ENCODE peak calls at places on chromosomes 16 and 17, in four cellular contexts. S, H, G and L are unnamed samples.

GRCh38 chr16:74700206-74701040 is at the start of gene MLKL:
- DNase-seq in H (peak), S (peak), G (peak), L (peak)

GRCh38 chr17:78082988-78083387 is 45.6 kb downstream of the TMC6 start:
- DNase-seq in S (no peak), G (no peak), H (no peak), L (no peak)

GRCh38 chr17:49393491-49394255 is 21.0 kb downstream of the PHB1 start:
- DNase-seq in S (no peak), G (no peak), H (no peak), L (no peak)

GRCh38 chr17:31549121-31549524 is 157.6 kb downstream of the RAB11FIP4 start:
- DNase-seq in S (no peak), G (no peak), H (no peak), L (peak)

GRCh38 chr17:43312011-43312410 is 78.2 kb upstream of the RNU2-1 start:
- DNase-seq in G (no peak), S (no peak), H (no peak), L (no peak)

GRCh38 chr16:66523861-66524354 is 26.0 kb downstream of the TK2 start:
- DNase-seq in H (no peak), G (no peak), S (no peak), L (no peak)

GRCh38 chr17:50532452-50533024 is at the start of gene EPN3:
- DNase-seq in S (peak), G (peak), H (peak), L (peak)

GRCh38 chr17:21058098-21058893 is 15.5 kb upstream of the USP22 start:
- DNase-seq in G (no peak), H (peak), S (no peak), L (peak)

GRCh38 chr17:21029032-21029431 is 13.8 kb downstream of the USP22 start:
- DNase-seq in S (no peak), G (no peak), H (peak), L (no peak)

GRCh38 chr16:89084814-89085612 is 8.6 kb upstream of the ACSF3 start:
- DNase-seq in G (no peak), S (no peak), H (no peak), L (peak)

GRCh38 chr17:81822996-81823799 is 9.9 kb downstream of the MCRIP1 start:
- DNase-seq in S (no peak), H (no peak), G (no peak), L (no peak)

GRCh38 chr16:77414752-77415231 is 20.0 kb downstream of the ADAMTS18 start:
- DNase-seq in G (no peak), S (no peak), H (peak), L (no peak)

GRCh38 chr17:77366558-77367245 is 225.9 kb downstream of the SEC14L1 start:
- DNase-seq in H (no peak), G (no peak), S (no peak), L (peak)

GRCh38 chr16:17293813-17294558 is 176.8 kb downstream of the XYLT1 start:
- DNase-seq in H (no peak), G (no peak), S (no peak), L (no peak)

DNA sequence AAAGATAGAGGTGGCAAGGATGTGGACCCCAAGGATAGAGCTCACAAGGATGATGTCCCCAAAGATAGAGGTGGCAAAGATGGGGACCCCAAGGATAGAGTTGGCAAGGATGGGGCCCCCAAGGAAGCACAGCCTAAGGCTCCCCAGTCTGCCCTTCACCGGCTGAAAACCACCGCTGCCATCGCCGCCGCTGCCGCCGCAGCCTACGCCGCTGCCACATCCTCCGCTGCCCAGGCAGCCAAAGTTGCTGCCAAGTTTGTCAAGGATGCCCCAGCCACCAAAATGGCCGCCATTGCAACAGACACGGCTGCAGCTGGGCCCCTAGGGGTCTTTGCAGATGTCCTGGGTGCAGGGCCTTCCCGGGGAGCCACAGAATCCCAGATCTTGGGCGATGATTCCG is 19.9 kb downstream of the C16orf96 start:
- DNase-seq in S (no peak), G (no peak), H (no peak), L (no peak)
- H3K27ac ChIP-seq in S (no peak), G (no peak), H (no peak), L (no peak)

DNA sequence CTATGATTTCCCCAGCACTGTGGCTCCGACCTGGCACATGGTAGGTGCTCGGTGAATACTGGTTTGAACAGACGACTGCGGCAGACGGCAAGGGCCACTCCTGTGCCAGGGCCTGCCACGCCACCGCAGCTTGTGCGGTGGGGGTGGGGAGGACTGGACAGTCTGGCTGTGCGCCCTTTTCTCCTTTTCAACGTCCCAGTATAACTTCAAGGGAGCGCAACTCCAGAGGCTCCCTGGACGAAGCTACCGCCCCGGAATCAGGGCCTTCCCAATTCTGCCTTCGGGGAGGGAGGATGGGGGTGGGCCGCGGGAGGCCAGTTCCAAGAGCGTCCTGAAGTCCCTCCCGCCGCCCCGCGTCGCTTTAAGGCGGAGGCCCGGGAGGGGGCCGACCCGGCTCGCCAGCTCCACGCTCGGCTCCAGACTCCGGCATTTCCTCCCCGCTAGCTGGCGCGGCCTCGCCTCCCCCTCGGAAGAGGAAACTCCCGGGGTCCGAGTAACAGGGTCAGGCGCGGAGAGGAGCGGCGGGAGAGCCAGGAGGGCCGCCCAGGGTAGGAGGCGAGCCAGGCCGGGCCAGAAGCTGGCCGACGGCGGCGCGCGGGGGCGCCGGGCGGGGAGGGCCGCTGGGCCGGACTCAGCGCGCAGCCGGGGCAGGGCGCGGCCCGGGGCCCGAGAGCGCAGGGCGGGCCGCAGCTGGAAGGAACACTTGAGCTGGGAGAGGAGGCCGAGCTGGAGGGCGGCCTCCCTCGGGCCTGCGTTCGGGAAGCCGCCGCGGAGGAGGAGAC is at the start of gene ITPRIPL2:
- DNase-seq in H (peak), G (peak), S (peak), L (peak)
- H3K4me2 ChIP-seq in H (peak), G (peak), S (peak), L (peak)

GRCh38 chr17:73821665-73822064 is 177.4 kb upstream of the SDK2 start:
- DNase-seq in S (no peak), H (no peak), G (no peak), L (no peak)

GRCh38 chr17:73823684-73824083 is 179.4 kb upstream of the SDK2 start:
- DNase-seq in H (no peak), S (no peak), G (no peak), L (no peak)

GRCh38 chr17:73822371-73822770 is 178.1 kb upstream of the SDK2 start:
- DNase-seq in H (no peak), S (no peak), G (no peak), L (no peak)

GRCh38 chr17:73819440-73820395 is 175.5 kb upstream of the SDK2 start:
- DNase-seq in G (no peak), H (no peak), S (no peak), L (no peak)

DNA sequence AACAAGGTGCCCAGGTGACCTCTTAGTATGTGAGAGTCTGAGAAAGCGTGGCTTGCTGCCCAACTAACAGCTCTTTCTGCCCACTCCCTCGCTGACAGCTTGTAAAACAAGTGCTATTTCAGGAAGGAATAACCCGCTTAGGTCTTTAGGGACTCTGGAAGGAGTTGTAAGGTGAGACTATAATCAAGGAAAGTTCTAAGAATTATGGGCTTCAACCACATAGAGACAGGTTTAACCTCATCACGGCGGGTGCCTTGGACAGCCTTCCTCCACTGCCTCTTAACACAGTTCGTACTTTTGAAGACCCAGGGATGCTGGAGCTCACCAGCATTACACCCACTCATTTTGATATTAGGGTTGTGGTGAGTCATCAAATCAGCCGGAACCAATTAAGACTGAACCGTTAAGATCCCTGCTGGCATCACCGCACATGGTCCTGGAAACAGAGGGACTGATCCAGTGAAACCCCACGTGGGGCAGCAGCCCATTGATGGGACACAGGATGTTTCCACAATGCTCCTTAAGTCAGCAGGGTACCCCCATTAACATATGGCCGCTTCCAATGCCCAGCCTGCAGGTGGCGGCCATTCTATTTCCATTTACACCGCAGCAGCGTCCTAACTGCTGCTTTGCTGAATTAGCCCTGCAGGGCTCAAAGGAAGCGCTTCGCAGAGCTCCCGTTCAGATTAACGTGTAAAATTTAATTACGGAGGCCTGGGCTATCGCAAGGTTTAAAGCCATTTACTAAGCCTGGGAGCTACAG is 176.6 kb upstream of the SDK2 start:
- DNase-seq in S (peak), G (no peak), H (no peak), L (no peak)
- TF ChIP-seq CTCF in S (peak), G (no peak), H (no peak), L (no peak)

GRCh38 chr17:66393038-66393437 is 90.6 kb downstream of the PRKCA start:
- DNase-seq in H (no peak), S (no peak), G (no peak), L (no peak)
- H3K27ac ChIP-seq in H (no peak), S (no peak), G (no peak), L (no peak)

GRCh38 chr17:57544381-57544780 is 200.7 kb downstream of the CCDC182 start:
- DNase-seq in G (no peak), S (no peak), H (no peak), L (no peak)
- H3K4me2 ChIP-seq in G (no peak), S (peak), H (no peak), L (no peak)

GRCh38 chr16:14268073-14268472 is 197.0 kb downstream of the MRTFB start:
- DNase-seq in G (no peak), S (no peak), H (no peak), L (no peak)
- TF ChIP-seq CTCF in G (no peak), S (no peak), H (no peak), L (no peak)

GRCh38 chr17:57121308-57122042 is 36.4 kb downstream of the AKAP1 start:
- DNase-seq in S (peak), H (peak), G (no peak), L (no peak)

GRCh38 chr17:57120814-57121213 is 35.8 kb downstream of the AKAP1 start:
- DNase-seq in H (no peak), S (no peak), G (no peak), L (no peak)

GRCh38 chr17:57125866-57126265 is 40.8 kb downstream of the AKAP1 start:
- DNase-seq in G (no peak), H (no peak), S (no peak), L (no peak)

GRCh38 chr17:57125406-57125805 is 40.4 kb downstream of the AKAP1 start:
- DNase-seq in H (no peak), S (no peak), G (no peak), L (no peak)

DNA sequence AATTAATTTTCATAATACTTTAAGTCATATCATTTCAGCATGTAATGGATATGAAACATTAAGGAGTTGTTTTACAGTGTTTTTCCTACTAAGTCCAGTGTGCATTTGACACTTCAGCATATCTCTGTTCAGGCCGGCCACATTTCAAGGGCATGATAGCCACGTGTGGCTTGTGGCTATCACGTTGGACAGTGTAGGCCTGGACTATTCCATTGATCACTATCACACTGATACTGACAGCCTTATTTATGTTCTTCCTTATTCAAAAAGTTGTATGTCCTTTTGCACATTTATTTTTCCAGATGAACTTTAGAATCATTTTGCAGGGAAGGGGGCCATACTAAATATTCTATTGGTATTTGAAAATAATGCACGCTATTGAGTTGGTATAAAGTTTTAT is 39.0 kb downstream of the AKAP1 start:
- DNase-seq in H (no peak), G (no peak), S (no peak), L (no peak)
- H3K27ac ChIP-seq in H (no peak), G (no peak), S (no peak), L (no peak)

GRCh38 chr16:84042879-84043485 is 387 bp upstream of the SLC38A8 start:
- DNase-seq in H (no peak), G (no peak), S (peak), L (no peak)

GRCh38 chr16:84042308-84042878 is at the start of gene SLC38A8:
- DNase-seq in G (no peak), H (no peak), S (no peak), L (peak)

GRCh38 chr16:84040823-84041391 is 1.7 kb downstream of the SLC38A8 start:
- DNase-seq in G (no peak), H (no peak), S (no peak), L (peak)

GRCh38 chr16:84041421-84041820 is 1.2 kb downstream of the SLC38A8 start:
- DNase-seq in G (no peak), S (no peak), H (no peak), L (no peak)

DNA sequence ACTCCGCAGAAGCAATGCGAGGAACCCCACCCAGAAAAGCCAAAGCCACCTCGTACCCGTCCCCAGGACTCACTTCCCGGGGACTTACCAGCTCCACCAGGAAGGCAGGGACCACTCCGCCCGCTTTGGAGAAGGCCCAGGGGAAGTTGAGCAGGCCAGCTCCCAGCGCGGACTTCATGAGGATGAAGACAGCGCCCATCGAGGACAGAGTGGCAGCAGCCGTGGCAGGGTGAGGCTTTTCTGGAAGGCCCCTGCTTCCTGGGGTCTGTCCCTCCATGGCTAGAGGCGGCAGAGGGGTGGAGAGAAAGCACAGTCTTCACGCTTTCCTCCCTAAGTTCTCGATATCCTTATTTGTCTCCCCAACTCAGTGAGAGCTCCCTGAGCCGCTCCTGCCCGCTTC is 714 bp downstream of the SLC38A8 start:
- DNase-seq in S (no peak), H (no peak), G (no peak), L (peak)
- H3K4me2 ChIP-seq in S (no peak), H (no peak), G (no peak), L (no peak)

DNA sequence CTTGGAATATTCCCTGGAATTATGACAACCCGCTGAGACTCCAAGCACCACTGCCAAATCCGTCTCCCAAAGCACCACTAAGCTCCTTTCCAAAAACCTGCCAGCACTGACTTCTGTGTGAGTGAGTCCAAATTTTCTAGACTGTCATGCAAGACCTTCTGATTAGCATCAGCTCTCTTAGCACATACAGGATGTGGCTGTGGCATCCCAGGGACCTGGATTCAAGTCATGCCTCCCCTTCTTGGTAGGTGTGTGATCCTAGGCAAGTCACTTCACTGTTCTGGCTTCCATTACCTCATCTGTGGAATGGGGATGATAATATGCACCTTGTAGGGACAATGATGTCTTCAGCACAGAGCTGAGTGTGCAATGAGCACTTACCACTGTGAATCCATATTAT is 38.3 kb upstream of the USP7 start:
- DNase-seq in G (no peak), S (no peak), H (no peak), L (no peak)
- TF ChIP-seq CTCF in G (no peak), S (no peak), H (no peak), L (no peak)